ENCODE peak calls at places on chromosomes 11 and 22, in ten cellular contexts. R, X, I, Q, W, M, A, V, J and T are unnamed samples.

GRCh38 chr11:61056566-61056965 is 45.7 kb upstream of the CD5 start:
- DNase-seq in Q (no peak), W (no peak), J (no peak), X (peak; percentile 29), R (no peak), V (no peak), A (no peak), M (no peak), I (peak; percentile 25), T (no peak)

GRCh38 chr11:43917851-43918250 is 24.6 kb upstream of the C11orf96 start:
- DNase-seq in Q (no peak), X (no peak), M (no peak), J (no peak), W (no peak), V (no peak), R (no peak), A (no peak), I (no peak), T (no peak)

GRCh38 chr22:50010676-50011446 is 1.7 kb downstream of the IL17REL start:
- DNase-seq in V (no peak), I (no peak), M (peak; percentile 66), J (no peak), W (no peak), R (no peak), Q (no peak), A (peak; percentile 58), X (peak; percentile 50), T (no peak)

GRCh38 chr11:118109231-118109630 is 22.5 kb upstream of the SMIM35 start:
- DNase-seq in J (peak; percentile 36), A (no peak), I (no peak), R (no peak), V (peak; percentile 30), M (no peak), X (no peak), Q (no peak), W (no peak), T (no peak)

GRCh38 chr11:114725623-114726022 is 47.3 kb downstream of the NXPE2 start:
- DNase-seq in I (no peak), M (no peak), X (no peak), J (no peak), V (no peak), W (no peak), A (no peak), R (no peak), Q (no peak), T (no peak)

GRCh38 chr22:26777402-26777801 is 120.0 kb downstream of the MIAT start:
- DNase-seq in X (no peak), V (peak; percentile 69), M (no peak), R (no peak), Q (peak; percentile 52), I (no peak), A (no peak), J (peak; percentile 59), W (no peak), T (no peak)

GRCh38 chr22:39292561-39293074 is 26.8 kb downstream of the RPL3 start:
- DNase-seq in I (peak; percentile 59), W (peak; percentile 32), R (peak; percentile 56), A (no peak), X (no peak), M (no peak), Q (peak; percentile 91), J (peak; percentile 96), V (peak; percentile 95), T (peak; percentile 94)

GRCh38 chr11:121964591-121964990 is 151.4 kb downstream of the BLID start:
- DNase-seq in V (peak; percentile 66), W (no peak), I (no peak), R (no peak), M (no peak), J (peak; percentile 48), X (no peak), A (no peak), Q (no peak), T (no peak)

GRCh38 chr11:1948389-1948788 is 1.3 kb downstream of the MRPL23 start:
- DNase-seq in Q (no peak), M (no peak), V (no peak), A (no peak), W (no peak), R (no peak), X (no peak), J (no peak), I (no peak), T (peak; percentile 80)

GRCh38 chr11:84720706-84721402 is 906.3 kb downstream of the DLG2 start:
- DNase-seq in W (no peak), M (no peak), V (peak; percentile 39), I (peak; percentile 55), R (no peak), J (peak; percentile 12), A (no peak), X (no peak), Q (no peak), T (no peak)